ENCODE peak calls at places on chromosomes 7 and 10, in ten cellular contexts. One of them, this sample, is unnamed.

GRCh38 chr10:58590152-58590551 is 77.5 kb downstream of the BICC1 start:
- DNase-seq in T-cell: no peak
- DNase-seq in NCI-H1092 treated with DMSO at 0.1 percent for 48 hours: no peak
- DNase-seq in nephron progenitor cell: no peak
- DNase-seq in small intestine: peak
- DNase-seq in HEK293T: no peak
- DNase-seq in iris pigment epithelial cell: peak
- DNase-seq in stimulated activated CD8-positive, alpha-beta memory T cell treated with anti-CD3 and anti-CD28 coated beads, Interleukin-7, amount 100 ng/mL, for 4 hours: no peak
- DNase-seq in NCI-H510A treated with DMSO at 0.1 percent for 48 hours: no peak
- DNase-seq in mammary epithelial cell: peak
- DNase-seq in this sample: no peak

GRCh38 chr10:42795701-42796100 is 13.1 kb downstream of the BMS1 start:
- DNase-seq in T-cell: no peak
- DNase-seq in NCI-H1092 treated with DMSO at 0.1 percent for 48 hours: no peak
- DNase-seq in nephron progenitor cell: no peak
- DNase-seq in small intestine: no peak
- DNase-seq in HEK293T: no peak
- DNase-seq in iris pigment epithelial cell: no peak
- DNase-seq in stimulated activated CD8-positive, alpha-beta memory T cell treated with anti-CD3 and anti-CD28 coated beads, Interleukin-7, amount 100 ng/mL, for 4 hours: no peak
- DNase-seq in NCI-H510A treated with DMSO at 0.1 percent for 48 hours: no peak
- DNase-seq in mammary epithelial cell: no peak
- DNase-seq in this sample: no peak

GRCh38 chr7:23175820-23176385 is 5.9 kb upstream of the NUP42 start:
- DNase-seq in T-cell: no peak
- DNase-seq in NCI-H1092 treated with DMSO at 0.1 percent for 48 hours: no peak
- DNase-seq in nephron progenitor cell: no peak
- DNase-seq in small intestine: no peak
- DNase-seq in HEK293T: no peak
- DNase-seq in iris pigment epithelial cell: no peak
- DNase-seq in stimulated activated CD8-positive, alpha-beta memory T cell treated with anti-CD3 and anti-CD28 coated beads, Interleukin-7, amount 100 ng/mL, for 4 hours: no peak
- DNase-seq in NCI-H510A treated with DMSO at 0.1 percent for 48 hours: no peak
- DNase-seq in mammary epithelial cell: no peak
- DNase-seq in this sample: no peak

GRCh38 chr10:106355450-106355849 is 809.1 kb downstream of the SORCS1 start:
- DNase-seq in T-cell: no peak
- DNase-seq in NCI-H1092 treated with DMSO at 0.1 percent for 48 hours: no peak
- DNase-seq in nephron progenitor cell: peak
- DNase-seq in small intestine: no peak
- DNase-seq in HEK293T: peak
- DNase-seq in iris pigment epithelial cell: no peak
- DNase-seq in stimulated activated CD8-positive, alpha-beta memory T cell treated with anti-CD3 and anti-CD28 coated beads, Interleukin-7, amount 100 ng/mL, for 4 hours: no peak
- DNase-seq in NCI-H510A treated with DMSO at 0.1 percent for 48 hours: no peak
- DNase-seq in mammary epithelial cell: no peak
- DNase-seq in this sample: no peak

GRCh38 chr10:31421322-31421721 is 102.3 kb downstream of the ZEB1 start:
- DNase-seq in T-cell: no peak
- DNase-seq in NCI-H1092 treated with DMSO at 0.1 percent for 48 hours: no peak
- DNase-seq in nephron progenitor cell: no peak
- DNase-seq in small intestine: no peak
- DNase-seq in HEK293T: no peak
- DNase-seq in iris pigment epithelial cell: no peak
- DNase-seq in stimulated activated CD8-positive, alpha-beta memory T cell treated with anti-CD3 and anti-CD28 coated beads, Interleukin-7, amount 100 ng/mL, for 4 hours: no peak
- DNase-seq in NCI-H510A treated with DMSO at 0.1 percent for 48 hours: no peak
- DNase-seq in mammary epithelial cell: no peak
- DNase-seq in this sample: no peak

GRCh38 chr10:65320256-65321026 is 1605.4 kb upstream of the LRRTM3 start:
- DNase-seq in T-cell: no peak
- DNase-seq in NCI-H1092 treated with DMSO at 0.1 percent for 48 hours: no peak
- DNase-seq in nephron progenitor cell: no peak
- DNase-seq in small intestine: no peak
- DNase-seq in HEK293T: no peak
- DNase-seq in iris pigment epithelial cell: no peak
- DNase-seq in stimulated activated CD8-positive, alpha-beta memory T cell treated with anti-CD3 and anti-CD28 coated beads, Interleukin-7, amount 100 ng/mL, for 4 hours: no peak
- DNase-seq in NCI-H510A treated with DMSO at 0.1 percent for 48 hours: no peak
- DNase-seq in mammary epithelial cell: no peak
- DNase-seq in this sample: no peak

GRCh38 chr7:73971701-73972341 is 56.2 kb upstream of the ELN start:
- DNase-seq in T-cell: no peak
- DNase-seq in NCI-H1092 treated with DMSO at 0.1 percent for 48 hours: no peak
- DNase-seq in nephron progenitor cell: no peak
- DNase-seq in small intestine: no peak
- DNase-seq in HEK293T: no peak
- DNase-seq in iris pigment epithelial cell: no peak
- DNase-seq in stimulated activated CD8-positive, alpha-beta memory T cell treated with anti-CD3 and anti-CD28 coated beads, Interleukin-7, amount 100 ng/mL, for 4 hours: no peak
- DNase-seq in NCI-H510A treated with DMSO at 0.1 percent for 48 hours: no peak
- DNase-seq in mammary epithelial cell: peak
- DNase-seq in this sample: no peak

GRCh38 chr10:96987842-96988175 is 155.7 kb downstream of the LCOR start:
- DNase-seq in T-cell: no peak
- DNase-seq in NCI-H1092 treated with DMSO at 0.1 percent for 48 hours: no peak
- DNase-seq in nephron progenitor cell: no peak
- DNase-seq in small intestine: no peak
- DNase-seq in HEK293T: no peak
- DNase-seq in iris pigment epithelial cell: no peak
- DNase-seq in stimulated activated CD8-positive, alpha-beta memory T cell treated with anti-CD3 and anti-CD28 coated beads, Interleukin-7, amount 100 ng/mL, for 4 hours: no peak
- DNase-seq in NCI-H510A treated with DMSO at 0.1 percent for 48 hours: no peak
- DNase-seq in mammary epithelial cell: peak
- DNase-seq in this sample: no peak

GRCh38 chr10:58350619-58351323 is 16.0 kb downstream of the UBE2D1 start:
- DNase-seq in T-cell: no peak
- DNase-seq in NCI-H1092 treated with DMSO at 0.1 percent for 48 hours: no peak
- DNase-seq in nephron progenitor cell: no peak
- DNase-seq in small intestine: no peak
- DNase-seq in HEK293T: no peak
- DNase-seq in iris pigment epithelial cell: peak
- DNase-seq in stimulated activated CD8-positive, alpha-beta memory T cell treated with anti-CD3 and anti-CD28 coated beads, Interleukin-7, amount 100 ng/mL, for 4 hours: no peak
- DNase-seq in NCI-H510A treated with DMSO at 0.1 percent for 48 hours: no peak
- DNase-seq in mammary epithelial cell: no peak
- DNase-seq in this sample: no peak

GRCh38 chr7:70595741-70596574 is 536.0 kb upstream of the GALNT17 start:
- DNase-seq in T-cell: no peak
- DNase-seq in NCI-H1092 treated with DMSO at 0.1 percent for 48 hours: peak
- DNase-seq in nephron progenitor cell: peak
- DNase-seq in small intestine: peak
- DNase-seq in HEK293T: peak
- DNase-seq in iris pigment epithelial cell: no peak
- DNase-seq in stimulated activated CD8-positive, alpha-beta memory T cell treated with anti-CD3 and anti-CD28 coated beads, Interleukin-7, amount 100 ng/mL, for 4 hours: no peak
- DNase-seq in NCI-H510A treated with DMSO at 0.1 percent for 48 hours: peak
- DNase-seq in mammary epithelial cell: peak
- DNase-seq in this sample: peak

GRCh38 chr7:101555269-101555920 is 73.7 kb downstream of the MYL10 start:
- DNase-seq in T-cell: no peak
- DNase-seq in NCI-H1092 treated with DMSO at 0.1 percent for 48 hours: no peak
- DNase-seq in nephron progenitor cell: no peak
- DNase-seq in small intestine: no peak
- DNase-seq in HEK293T: no peak
- DNase-seq in iris pigment epithelial cell: no peak
- DNase-seq in stimulated activated CD8-positive, alpha-beta memory T cell treated with anti-CD3 and anti-CD28 coated beads, Interleukin-7, amount 100 ng/mL, for 4 hours: no peak
- DNase-seq in NCI-H510A treated with DMSO at 0.1 percent for 48 hours: no peak
- DNase-seq in mammary epithelial cell: no peak
- DNase-seq in this sample: no peak

GRCh38 chr7:137992042-137992737 is 9.7 kb downstream of the CREB3L2 start:
- DNase-seq in T-cell: no peak
- DNase-seq in NCI-H1092 treated with DMSO at 0.1 percent for 48 hours: no peak
- DNase-seq in nephron progenitor cell: no peak
- DNase-seq in small intestine: peak
- DNase-seq in HEK293T: no peak
- DNase-seq in iris pigment epithelial cell: peak
- DNase-seq in stimulated activated CD8-positive, alpha-beta memory T cell treated with anti-CD3 and anti-CD28 coated beads, Interleukin-7, amount 100 ng/mL, for 4 hours: no peak
- DNase-seq in NCI-H510A treated with DMSO at 0.1 percent for 48 hours: no peak
- DNase-seq in mammary epithelial cell: no peak
- DNase-seq in this sample: no peak

GRCh38 chr7:29214056-29214455 is 19.5 kb downstream of the CHN2 start:
- DNase-seq in T-cell: no peak
- DNase-seq in NCI-H1092 treated with DMSO at 0.1 percent for 48 hours: no peak
- DNase-seq in nephron progenitor cell: no peak
- DNase-seq in small intestine: no peak
- DNase-seq in HEK293T: no peak
- DNase-seq in iris pigment epithelial cell: no peak
- DNase-seq in stimulated activated CD8-positive, alpha-beta memory T cell treated with anti-CD3 and anti-CD28 coated beads, Interleukin-7, amount 100 ng/mL, for 4 hours: no peak
- DNase-seq in NCI-H510A treated with DMSO at 0.1 percent for 48 hours: no peak
- DNase-seq in mammary epithelial cell: no peak
- DNase-seq in this sample: no peak

GRCh38 chr10:119575506-119575905 is 21.3 kb downstream of the TIAL1 start:
- DNase-seq in T-cell: peak
- DNase-seq in NCI-H1092 treated with DMSO at 0.1 percent for 48 hours: no peak
- DNase-seq in nephron progenitor cell: no peak
- DNase-seq in small intestine: peak
- DNase-seq in HEK293T: no peak
- DNase-seq in iris pigment epithelial cell: peak
- DNase-seq in stimulated activated CD8-positive, alpha-beta memory T cell treated with anti-CD3 and anti-CD28 coated beads, Interleukin-7, amount 100 ng/mL, for 4 hours: no peak
- DNase-seq in NCI-H510A treated with DMSO at 0.1 percent for 48 hours: no peak
- DNase-seq in mammary epithelial cell: peak
- DNase-seq in this sample: no peak

GRCh38 chr10:112373912-112374338 is at the start of gene ACSL5:
- DNase-seq in T-cell: no peak
- DNase-seq in NCI-H1092 treated with DMSO at 0.1 percent for 48 hours: no peak
- DNase-seq in nephron progenitor cell: no peak
- DNase-seq in small intestine: peak
- DNase-seq in HEK293T: no peak
- DNase-seq in iris pigment epithelial cell: no peak
- DNase-seq in stimulated activated CD8-positive, alpha-beta memory T cell treated with anti-CD3 and anti-CD28 coated beads, Interleukin-7, amount 100 ng/mL, for 4 hours: no peak
- DNase-seq in NCI-H510A treated with DMSO at 0.1 percent for 48 hours: no peak
- DNase-seq in mammary epithelial cell: no peak
- DNase-seq in this sample: no peak

GRCh38 chr7:127383123-127383835 is 9.2 kb downstream of the ZNF800 start:
- DNase-seq in T-cell: no peak
- DNase-seq in NCI-H1092 treated with DMSO at 0.1 percent for 48 hours: no peak
- DNase-seq in nephron progenitor cell: no peak
- DNase-seq in small intestine: peak
- DNase-seq in HEK293T: no peak
- DNase-seq in iris pigment epithelial cell: peak
- DNase-seq in stimulated activated CD8-positive, alpha-beta memory T cell treated with anti-CD3 and anti-CD28 coated beads, Interleukin-7, amount 100 ng/mL, for 4 hours: no peak
- DNase-seq in NCI-H510A treated with DMSO at 0.1 percent for 48 hours: no peak
- DNase-seq in mammary epithelial cell: peak
- DNase-seq in this sample: no peak

GRCh38 chr7:47724335-47724982 is 142.5 kb upstream of the TNS3 start:
- DNase-seq in T-cell: no peak
- DNase-seq in NCI-H1092 treated with DMSO at 0.1 percent for 48 hours: peak
- DNase-seq in nephron progenitor cell: no peak
- DNase-seq in small intestine: no peak
- DNase-seq in HEK293T: peak
- DNase-seq in iris pigment epithelial cell: peak
- DNase-seq in stimulated activated CD8-positive, alpha-beta memory T cell treated with anti-CD3 and anti-CD28 coated beads, Interleukin-7, amount 100 ng/mL, for 4 hours: no peak
- DNase-seq in NCI-H510A treated with DMSO at 0.1 percent for 48 hours: peak
- DNase-seq in mammary epithelial cell: peak
- DNase-seq in this sample: no peak

GRCh38 chr10:88392222-88392621 is 190.9 kb downstream of the RNLS start:
- DNase-seq in T-cell: no peak
- DNase-seq in NCI-H1092 treated with DMSO at 0.1 percent for 48 hours: no peak
- DNase-seq in nephron progenitor cell: no peak
- DNase-seq in small intestine: peak
- DNase-seq in HEK293T: no peak
- DNase-seq in iris pigment epithelial cell: no peak
- DNase-seq in stimulated activated CD8-positive, alpha-beta memory T cell treated with anti-CD3 and anti-CD28 coated beads, Interleukin-7, amount 100 ng/mL, for 4 hours: no peak
- DNase-seq in NCI-H510A treated with DMSO at 0.1 percent for 48 hours: no peak
- DNase-seq in mammary epithelial cell: peak
- DNase-seq in this sample: no peak

GRCh38 chr10:16116404-16117304 is 256.3 kb upstream of the MINDY3 start:
- DNase-seq in T-cell: no peak
- DNase-seq in NCI-H1092 treated with DMSO at 0.1 percent for 48 hours: peak
- DNase-seq in nephron progenitor cell: peak
- DNase-seq in small intestine: peak
- DNase-seq in HEK293T: peak
- DNase-seq in iris pigment epithelial cell: peak
- DNase-seq in stimulated activated CD8-positive, alpha-beta memory T cell treated with anti-CD3 and anti-CD28 coated beads, Interleukin-7, amount 100 ng/mL, for 4 hours: no peak
- DNase-seq in NCI-H510A treated with DMSO at 0.1 percent for 48 hours: peak
- DNase-seq in mammary epithelial cell: peak
- DNase-seq in this sample: no peak

GRCh38 chr10:119526606-119527592 is 15.6 kb downstream of the RGS10 start:
- DNase-seq in T-cell: no peak
- DNase-seq in NCI-H1092 treated with DMSO at 0.1 percent for 48 hours: no peak
- DNase-seq in nephron progenitor cell: no peak
- DNase-seq in small intestine: no peak
- DNase-seq in HEK293T: peak
- DNase-seq in iris pigment epithelial cell: no peak
- DNase-seq in stimulated activated CD8-positive, alpha-beta memory T cell treated with anti-CD3 and anti-CD28 coated beads, Interleukin-7, amount 100 ng/mL, for 4 hours: no peak
- DNase-seq in NCI-H510A treated with DMSO at 0.1 percent for 48 hours: no peak
- DNase-seq in mammary epithelial cell: no peak
- DNase-seq in this sample: no peak

GRCh38 chr10:121597504-121598241 is 571 bp downstream of the FGFR2 start:
- DNase-seq in T-cell: no peak
- DNase-seq in NCI-H1092 treated with DMSO at 0.1 percent for 48 hours: no peak
- DNase-seq in nephron progenitor cell: peak
- DNase-seq in small intestine: no peak
- DNase-seq in HEK293T: peak
- DNase-seq in iris pigment epithelial cell: no peak
- DNase-seq in stimulated activated CD8-positive, alpha-beta memory T cell treated with anti-CD3 and anti-CD28 coated beads, Interleukin-7, amount 100 ng/mL, for 4 hours: no peak
- DNase-seq in NCI-H510A treated with DMSO at 0.1 percent for 48 hours: no peak
- DNase-seq in mammary epithelial cell: peak
- DNase-seq in this sample: peak

GRCh38 chr10:122051609-122052385 is 62.8 kb downstream of the TACC2 start:
- DNase-seq in T-cell: no peak
- DNase-seq in NCI-H1092 treated with DMSO at 0.1 percent for 48 hours: no peak
- DNase-seq in nephron progenitor cell: peak
- DNase-seq in small intestine: peak
- DNase-seq in HEK293T: peak
- DNase-seq in iris pigment epithelial cell: peak
- DNase-seq in stimulated activated CD8-positive, alpha-beta memory T cell treated with anti-CD3 and anti-CD28 coated beads, Interleukin-7, amount 100 ng/mL, for 4 hours: no peak
- DNase-seq in NCI-H510A treated with DMSO at 0.1 percent for 48 hours: no peak
- DNase-seq in mammary epithelial cell: peak
- DNase-seq in this sample: peak

GRCh38 chr7:48084727-48085432 is 4.2 kb upstream of the UPP1 start:
- DNase-seq in T-cell: no peak
- DNase-seq in NCI-H1092 treated with DMSO at 0.1 percent for 48 hours: no peak
- DNase-seq in nephron progenitor cell: no peak
- DNase-seq in small intestine: peak
- DNase-seq in HEK293T: peak
- DNase-seq in iris pigment epithelial cell: peak
- DNase-seq in stimulated activated CD8-positive, alpha-beta memory T cell treated with anti-CD3 and anti-CD28 coated beads, Interleukin-7, amount 100 ng/mL, for 4 hours: peak
- DNase-seq in NCI-H510A treated with DMSO at 0.1 percent for 48 hours: no peak
- DNase-seq in mammary epithelial cell: peak
- DNase-seq in this sample: no peak

This sample was measured in mesothelial cell of epicardium.